ENCODE peak calls at places on chromosomes 6 and 20, in four cellular contexts. V is HFF-Myc, N is A549, S is tibial artery. H is an unnamed sample.

GRCh38 chr6:55980627-55981211 is 105.3 kb upstream of the BMP5 start:
- DNase-seq in V (peak), N (peak), S (no peak), H (no peak)

GRCh38 chr20:43787937-43788336 is 61.1 kb upstream of the GTSF1L start:
- DNase-seq in V (no peak), N (no peak), S (no peak), H (no peak)

GRCh38 chr6:12423852-12424251 is 133.7 kb downstream of the EDN1 start:
- DNase-seq in V (no peak), N (peak), S (no peak), H (no peak)

GRCh38 chr6:100487638-100488037 is 22.9 kb upstream of the SIM1 start:
- DNase-seq in V (no peak), N (no peak), S (no peak), H (no peak)

GRCh38 chr6:157860505-157860991 is 37.5 kb downstream of the SNX9 start:
- DNase-seq in V (no peak), N (no peak), S (no peak), H (no peak)

GRCh38 chr6:141452354-141452686 is 680.4 kb upstream of the GJE1 start:
- DNase-seq in V (no peak), N (no peak), S (no peak), H (no peak)

GRCh38 chr6:167827062-167827587 is 414 bp downstream of the AFDN start:
- DNase-seq in V (no peak), N (no peak), S (no peak), H (no peak)

GRCh38 chr6:40743226-40743625 is 156.1 kb upstream of the LRFN2 start:
- DNase-seq in V (no peak), N (no peak), S (no peak), H (no peak)

GRCh38 chr6:128569737-128570438 is 49.5 kb upstream of the PTPRK start:
- DNase-seq in V (peak), N (peak), S (no peak), H (peak)

GRCh38 chr20:4151342-4151741 is 136.0 kb upstream of the RNF24 start:
- DNase-seq in V (no peak), N (no peak), S (no peak), H (no peak)

GRCh38 chr6:155130161-155130853 is 133.5 kb upstream of the CLDN20 start:
- DNase-seq in V (no peak), N (no peak), S (no peak), H (no peak)

GRCh38 chr20:62832212-62832922 is 15.5 kb downstream of the COL9A3 start:
- DNase-seq in V (no peak), N (no peak), S (no peak), H (no peak)

GRCh38 chr6:11023032-11023431 is 21.1 kb downstream of the ELOVL2 start:
- DNase-seq in V (no peak), N (no peak), S (no peak), H (no peak)

GRCh38 chr6:11025094-11025493 is 19.0 kb downstream of the ELOVL2 start:
- DNase-seq in V (no peak), N (no peak), S (no peak), H (no peak)

GRCh38 chr6:11027565-11028110 is 16.5 kb downstream of the ELOVL2 start:
- DNase-seq in V (no peak), N (no peak), S (no peak), H (no peak)

GRCh38 chr6:11028959-11029358 is 15.1 kb downstream of the ELOVL2 start:
- DNase-seq in V (no peak), N (no peak), S (no peak), H (no peak)

DNA sequence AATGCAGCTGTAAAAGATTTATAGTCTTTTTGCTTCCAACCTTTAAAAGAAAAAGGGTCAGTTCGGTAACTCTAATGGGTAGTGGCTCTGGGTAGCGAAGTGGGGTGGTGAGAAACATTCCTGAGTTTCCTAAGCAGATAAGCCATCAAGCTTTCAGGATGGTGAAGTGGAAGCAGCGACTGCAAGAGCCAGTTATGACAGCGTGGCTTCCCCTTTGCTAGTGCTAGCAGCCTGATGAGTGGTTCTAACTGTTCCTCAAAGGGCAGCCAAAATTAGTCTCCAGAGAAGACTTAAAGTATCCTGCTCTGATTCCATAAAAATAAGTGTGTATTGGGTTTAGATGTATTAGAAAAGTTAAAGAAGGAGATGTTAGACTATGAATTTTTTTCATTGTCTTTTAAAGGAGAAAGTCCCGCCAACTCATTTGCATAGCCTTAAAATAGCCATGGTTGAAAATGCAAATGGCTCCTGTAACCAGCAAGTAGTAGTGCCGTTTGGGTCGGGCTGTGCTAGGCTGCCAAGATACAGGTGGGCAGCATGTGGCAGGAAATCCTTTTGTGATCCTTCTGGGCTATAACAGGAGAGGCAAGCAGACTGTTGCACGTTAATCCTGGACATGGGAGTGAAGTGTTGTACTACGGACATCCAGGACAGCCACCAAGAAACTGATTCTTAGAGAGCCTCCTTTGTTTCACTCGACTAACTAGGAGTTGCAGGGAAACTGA is 18.0 kb downstream of the ELOVL2 start:
- DNase-seq in V (no peak), N (no peak), S (no peak), H (no peak)
- H3K4me3 ChIP-seq in V (no peak), N (no peak), S (no peak), H (no peak)

DNA sequence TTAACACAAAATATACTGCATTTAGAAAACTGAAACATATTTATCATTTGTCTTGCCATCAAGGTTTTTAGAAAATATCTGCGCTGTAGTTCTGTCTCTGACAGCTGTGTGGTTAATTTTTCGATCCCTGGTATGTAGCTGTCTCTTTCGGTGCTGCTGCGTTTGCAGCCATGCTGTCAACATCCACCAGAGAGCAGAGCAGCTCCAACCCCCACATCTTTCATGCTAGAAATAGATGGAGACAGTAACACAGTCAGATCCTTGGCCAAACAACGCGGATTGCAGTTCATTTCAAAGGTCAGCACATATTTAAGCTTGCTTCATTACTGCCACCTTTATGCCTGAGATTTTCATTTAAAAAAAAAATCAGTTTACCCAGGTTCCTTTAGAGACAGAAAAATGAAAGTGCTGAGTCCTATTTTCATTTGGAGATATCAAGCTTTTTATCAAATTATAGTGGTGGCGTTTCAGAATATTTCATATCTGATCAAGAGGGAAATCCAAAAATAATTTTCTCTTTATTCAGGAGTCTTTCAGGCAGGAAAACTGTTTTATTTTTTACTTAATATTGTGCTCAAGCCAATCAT is 157.7 kb upstream of the MMS22L start:
- DNase-seq in V (no peak), N (peak), S (no peak), H (no peak)
- TF ChIP-seq CTCF in V (peak), N (no peak), S (no peak), H (peak)

DNA sequence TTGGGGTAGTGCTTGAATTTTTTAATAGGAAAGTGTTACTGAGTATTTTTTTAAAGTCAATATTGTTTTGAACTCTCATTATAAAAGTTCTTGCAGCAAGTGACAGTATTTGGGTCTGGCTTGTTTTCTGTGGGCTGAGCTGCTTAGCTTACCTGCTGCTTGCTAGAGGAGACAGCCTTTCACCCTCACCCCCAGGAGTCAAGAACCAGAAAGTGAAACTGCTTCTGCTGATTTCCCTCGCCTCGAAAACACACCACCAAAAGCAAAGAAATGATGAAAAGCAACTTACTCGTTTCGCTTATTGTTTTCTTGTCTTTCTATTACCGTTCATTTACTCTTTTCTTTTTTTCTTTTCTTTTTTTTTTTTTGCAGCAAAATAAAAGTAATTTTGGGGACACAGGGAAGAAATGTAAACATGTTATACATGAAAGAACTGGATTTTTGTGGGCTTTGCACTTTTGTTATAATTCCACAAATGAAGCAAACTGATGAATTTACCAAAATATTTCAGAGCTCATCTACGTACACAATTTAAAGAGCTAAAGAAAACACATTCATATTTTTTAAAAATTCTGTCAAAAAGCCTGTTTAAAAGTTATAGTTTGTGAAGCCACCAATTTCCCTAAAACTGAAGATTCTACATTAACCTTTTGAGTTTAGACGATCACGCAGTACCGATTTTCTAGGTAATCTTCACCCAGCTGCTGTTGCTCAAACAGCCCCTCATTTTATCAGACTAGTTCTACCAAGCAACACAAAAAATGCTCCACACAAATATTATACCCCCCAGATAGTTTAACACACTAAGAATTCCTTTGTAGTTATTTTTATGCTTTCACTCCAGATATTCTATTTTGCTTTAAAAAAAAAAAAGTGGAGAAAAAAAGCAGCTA is 1.7 kb downstream of the SCML4 start:
- DNase-seq in V (no peak), N (no peak), S (no peak), H (no peak)
- H3K4me3 ChIP-seq in V (no peak), N (no peak), S (no peak), H (peak)

GRCh38 chr20:33944914-33945313 is 48.8 kb upstream of the RALY start:
- DNase-seq in V (no peak), N (no peak), S (no peak), H (no peak)

GRCh38 chr20:33945391-33946079 is 48.2 kb upstream of the RALY start:
- DNase-seq in V (no peak), N (peak), S (no peak), H (peak)

GRCh38 chr20:33951171-33951570 is 42.5 kb upstream of the RALY start:
- DNase-seq in V (no peak), N (no peak), S (no peak), H (no peak)

GRCh38 chr20:33948480-33948879 is 45.2 kb upstream of the RALY start:
- DNase-seq in V (no peak), N (peak), S (no peak), H (no peak)

DNA sequence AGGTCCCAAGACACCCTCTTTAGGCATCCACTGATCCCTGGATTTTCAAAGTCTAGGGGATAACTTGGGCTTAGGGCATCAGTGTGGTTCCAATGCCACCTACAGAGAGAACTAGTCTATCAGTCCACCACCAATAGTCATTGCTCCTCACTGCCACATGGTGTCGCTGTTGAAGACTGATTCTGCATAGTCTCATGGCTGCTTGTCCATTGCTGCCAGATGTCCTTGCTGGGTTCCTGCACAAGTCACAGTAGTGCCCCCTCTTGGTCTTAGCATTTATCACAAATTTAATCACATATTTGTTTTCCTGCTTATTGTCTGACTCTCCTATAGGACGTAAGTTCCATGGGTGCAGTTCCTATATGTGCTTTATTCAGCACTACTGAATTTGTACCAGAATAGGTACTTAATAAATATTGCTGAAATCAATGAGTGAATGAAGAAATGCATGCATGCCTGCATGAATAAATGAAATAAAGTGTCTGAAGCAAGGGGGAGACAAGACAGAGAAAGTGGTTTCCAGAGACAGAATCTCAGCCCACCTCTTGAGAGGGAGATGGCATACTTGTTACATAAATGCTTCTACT is 45.9 kb upstream of the RALY start:
- DNase-seq in V (peak), N (peak), S (no peak), H (no peak)
- TF ChIP-seq CTCF in V (peak), N (peak), S (peak), H (peak)

GRCh38 chr6:6688283-6688682 is 99.8 kb downstream of the LY86 start:
- DNase-seq in V (no peak), N (no peak), S (no peak), H (no peak)
- H3K4me3 ChIP-seq in V (no peak), N (no peak), S (no peak), H (no peak)

GRCh38 chr6:28771401-28772267 is 152.2 kb downstream of the TRIM27 start:
- DNase-seq in V (no peak), N (no peak), S (no peak), H (no peak)
- TF ChIP-seq CTCF in V (peak), N (no peak), S (no peak), H (peak)

GRCh38 chr20:55095745-55096450 is 620.5 kb downstream of the DOK5 start:
- DNase-seq in V (no peak), N (no peak), S (no peak), H (no peak)

GRCh38 chr20:55097621-55098020 is 622.2 kb downstream of the DOK5 start:
- DNase-seq in V (no peak), N (no peak), S (no peak), H (no peak)

GRCh38 chr20:55099251-55099650 is 623.9 kb downstream of the DOK5 start:
- DNase-seq in V (no peak), N (no peak), S (no peak), H (no peak)

GRCh38 chr20:55090301-55090700 is 614.9 kb downstream of the DOK5 start:
- DNase-seq in V (no peak), N (no peak), S (no peak), H (no peak)

DNA sequence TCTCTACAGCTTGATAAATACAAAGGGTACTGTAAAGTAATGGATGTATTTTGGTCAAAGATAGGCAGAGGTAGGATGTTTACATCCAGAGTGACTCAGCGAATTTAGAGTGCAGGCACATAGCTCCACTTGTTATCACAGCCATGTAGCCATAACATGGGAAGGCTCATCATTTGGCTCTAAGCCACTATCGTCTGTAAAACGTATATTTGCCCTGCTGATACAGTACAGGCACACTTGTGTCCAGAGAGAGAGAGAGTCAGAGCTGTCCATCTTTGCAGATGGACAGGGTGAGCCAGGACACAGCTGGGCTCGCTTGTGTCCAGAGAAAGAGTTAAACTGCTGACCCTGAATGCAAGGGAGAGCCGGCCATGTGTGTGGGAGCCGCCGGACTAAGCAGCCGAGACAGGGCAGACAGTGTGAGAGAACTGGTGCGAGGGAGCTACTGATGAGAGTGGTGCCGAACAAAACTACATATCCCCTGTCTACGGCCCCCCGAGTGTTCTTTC is 619.0 kb downstream of the DOK5 start:
- DNase-seq in V (no peak), N (no peak), S (no peak), H (no peak)
- H3K4me3 ChIP-seq in V (no peak), N (no peak), S (no peak), H (no peak)

DNA sequence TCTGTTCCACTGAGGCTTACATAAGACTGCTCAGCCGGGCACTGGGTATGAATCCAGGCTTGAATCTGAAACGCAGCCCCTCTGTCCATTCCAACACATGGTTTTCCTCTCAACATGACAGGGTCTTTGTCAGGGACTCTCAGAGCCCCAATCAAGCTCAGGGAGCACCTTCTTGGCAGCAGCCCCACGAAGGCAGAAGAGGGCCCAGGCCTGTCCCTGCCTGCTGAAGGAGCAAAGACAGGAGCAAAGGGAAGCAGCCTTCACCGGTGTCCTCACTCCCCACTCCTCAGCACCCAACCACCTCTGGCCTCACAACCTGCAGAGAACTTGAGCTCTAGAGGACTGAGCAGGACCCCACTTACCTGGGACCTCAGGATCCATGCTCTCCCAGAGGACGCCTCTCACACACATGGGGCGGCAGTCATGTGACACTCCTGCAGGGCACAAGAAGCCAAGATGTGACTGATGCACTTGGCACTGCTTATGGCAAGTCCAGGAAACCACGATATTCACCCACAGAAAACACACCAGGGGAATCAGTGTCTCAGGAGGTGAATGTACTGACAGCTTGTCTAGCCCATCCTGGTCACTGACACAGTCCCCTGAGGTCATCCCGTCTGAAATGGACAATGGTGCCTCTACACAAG is 4.3 kb downstream of the SNHG17 start:
- DNase-seq in V (no peak), N (no peak), S (no peak), H (no peak)
- TF ChIP-seq CTCF in V (no peak), N (no peak), S (no peak), H (no peak)

GRCh38 chr20:32536861-32537656 is 48.1 kb downstream of the NOL4L start:
- DNase-seq in V (no peak), N (no peak), S (no peak), H (no peak)
- H3K4me3 ChIP-seq in V (peak), N (peak), S (peak), H (peak)